ENCODE peak calls at places on chromosomes 5 and 9, in six cellular contexts. B is activated CD4-positive, alpha-beta T cell treated with anti-CD3 and anti-CD28 coated beads, Interleukin-2, amount 50 U/mL, for 4 hours; D is endothelial cell; E is EL; J is activated naive CD4-positive, alpha-beta T cell; K is NCI-H1092 treated with DMSO at 0.1 percent for 48 hours. M is an unnamed sample.

GRCh38 chr5:173689713-173690360 is 73.4 kb upstream of the BOD1 start:
- DNase-seq in E (no peak), B (no peak), J (no peak), D (no peak), K (peak), M (no peak)

GRCh38 chr5:156201793-156202388 is 125.1 kb upstream of the SGCD start:
- DNase-seq in E (no peak), J (no peak), D (no peak), B (no peak), K (no peak), M (no peak)

GRCh38 chr9:7259544-7260241 is 501.9 kb downstream of the KDM4C start:
- DNase-seq in D (no peak), J (no peak), E (no peak), K (no peak), B (no peak), M (no peak)

GRCh38 chr5:126267435-126267834 is 155.8 kb upstream of the GRAMD2B start:
- DNase-seq in K (no peak), B (no peak), E (no peak), J (no peak), D (no peak), M (no peak)

GRCh38 chr5:157369507-157369906 is 90.5 kb upstream of the NIPAL4 start:
- DNase-seq in E (no peak), K (no peak), B (no peak), J (no peak), D (no peak), M (no peak)

GRCh38 chr5:130963798-130964197 is 201.3 kb downstream of the HINT1 start:
- DNase-seq in D (no peak), K (no peak), E (no peak), J (no peak), B (no peak), M (no peak)

GRCh38 chr9:11190719-11191118 is 577.9 kb upstream of the PTPRD start:
- DNase-seq in K (no peak), D (no peak), B (no peak), J (no peak), E (no peak), M (no peak)

GRCh38 chr9:3330792-3331420 is 194.9 kb downstream of the RFX3 start:
- DNase-seq in K (no peak), D (no peak), E (peak), J (no peak), B (no peak), M (no peak)

GRCh38 chr9:114261026-114261425 is 61.9 kb upstream of the ORM1 start:
- DNase-seq in E (no peak), K (no peak), B (no peak), D (no peak), J (no peak), M (no peak)

GRCh38 chr5:41686191-41686590 is 175.8 kb upstream of the PLCXD3 start:
- DNase-seq in D (no peak), B (no peak), K (no peak), E (no peak), J (no peak), M (no peak)

GRCh38 chr5:40080191-40080590 is 599.5 kb upstream of the PTGER4 start:
- DNase-seq in J (no peak), E (no peak), K (no peak), D (no peak), B (no peak), M (no peak)

GRCh38 chr9:127549218-127549617 is 62.9 kb upstream of the STXBP1 start:
- DNase-seq in J (no peak), B (no peak), D (no peak), K (no peak), E (no peak), M (no peak)

GRCh38 chr5:158135682-158136176 is 276.8 kb upstream of the CLINT1 start:
- DNase-seq in B (no peak), D (no peak), J (no peak), K (peak), E (no peak), M (peak)

GRCh38 chr9:127333326-127334064 is 63.5 kb upstream of the SLC2A8 start:
- DNase-seq in D (no peak), J (no peak), B (no peak), E (no peak), K (peak), M (no peak)

GRCh38 chr5:116554764-116555163 is 19.9 kb downstream of the SEMA6A start:
- DNase-seq in E (no peak), D (no peak), B (no peak), J (no peak), K (peak), M (no peak)

GRCh38 chr9:114425126-114425525 is 37.3 kb upstream of the AKNA start:
- DNase-seq in J (no peak), K (no peak), B (no peak), E (no peak), D (no peak), M (no peak)

GRCh38 chr5:137361275-137361674 is 137.9 kb downstream of the SPOCK1 start:
- DNase-seq in E (peak), K (no peak), D (no peak), B (no peak), J (no peak), M (no peak)

GRCh38 chr5:36691241-36691640 is 84.8 kb downstream of the SLC1A3 start:
- DNase-seq in D (no peak), J (no peak), E (no peak), K (no peak), B (no peak), M (no peak)

GRCh38 chr9:98707158-98708102 is 1.3 kb downstream of the GABBR2 start:
- DNase-seq in D (peak), E (peak), B (no peak), J (no peak), K (peak), M (peak)

GRCh38 chr5:68542207-68542606 is 326.7 kb downstream of the PIK3R1 start:
- DNase-seq in J (no peak), D (no peak), K (no peak), B (no peak), E (peak), M (no peak)

GRCh38 chr5:29845206-29845605 is 1348.3 kb upstream of the CDH6 start:
- DNase-seq in D (no peak), J (no peak), E (no peak), K (no peak), B (no peak), M (no peak)

GRCh38 chr9:73133042-73133651 is 18.5 kb upstream of the ANXA1 start:
- DNase-seq in J (no peak), D (no peak), E (no peak), K (no peak), B (no peak), M (no peak)

GRCh38 chr9:114452219-114453169 is 52.8 kb downstream of the WHRN start:
- DNase-seq in B (peak), K (peak), J (no peak), D (no peak), E (no peak), M (no peak)

GRCh38 chr9:133771486-133772482 is 33.6 kb upstream of the SARDH start:
- DNase-seq in B (no peak), D (no peak), K (no peak), E (no peak), J (no peak), M (peak)

GRCh38 chr5:150672237-150672883 is 11.3 kb downstream of the MYOZ3 start:
- DNase-seq in K (no peak), D (peak), J (no peak), B (no peak), E (peak), M (no peak)

GRCh38 chr9:112366591-112366990 is 13.3 kb upstream of the HSDL2 start:
- DNase-seq in J (no peak), B (no peak), K (no peak), E (no peak), D (no peak), M (no peak)